ENCODE peak calls at places on chromosomes 13 and 19, in ten cellular contexts. W is B cell; D is tibial artery; Z is heart right ventricle; U is CD8-positive, alpha-beta T cell; X is BJ; J is neural progenitor cell; G is natural killer cell; L is AG09309; I is GM23338. A is an unnamed sample.

GRCh38 chr19:13044160-13044853 is 49.0 kb downstream of the NFIX start:
- DNase-seq in Z (peak), U (peak), D (no peak), J (no peak), I (no peak), G (peak), W (no peak), L (no peak), X (no peak), A (no peak)

GRCh38 chr13:70668293-70668692 is 560.0 kb upstream of the KLHL1 start:
- DNase-seq in X (no peak), U (no peak), G (no peak), Z (no peak), D (no peak), J (peak), L (no peak), I (peak), W (no peak), A (no peak)

GRCh38 chr13:33284916-33285315 is 639 bp downstream of the STARD13 start:
- DNase-seq in D (no peak), X (no peak), I (no peak), W (no peak), L (no peak), J (no peak), U (no peak), G (no peak), Z (no peak), A (no peak)

GRCh38 chr13:32453981-32454380 is 26.1 kb upstream of the N4BP2L1 start:
- DNase-seq in I (no peak), G (no peak), X (no peak), U (no peak), J (no peak), W (no peak), D (no peak), L (no peak), Z (no peak), A (no peak)

GRCh38 chr19:6478815-6479214 is 2.8 kb downstream of the DENND1C start:
- DNase-seq in G (no peak), Z (no peak), W (no peak), J (no peak), D (no peak), I (no peak), X (no peak), U (no peak), L (no peak), A (no peak)

GRCh38 chr19:35095667-35096368 is 19.8 kb upstream of the FXYD3 start:
- DNase-seq in D (no peak), X (no peak), Z (no peak), U (no peak), I (no peak), J (no peak), L (no peak), G (no peak), W (no peak), A (no peak)

GRCh38 chr13:101511766-101512165 is 59.3 kb downstream of the ITGBL1 start:
- DNase-seq in I (no peak), Z (no peak), X (no peak), L (no peak), U (no peak), J (no peak), G (no peak), D (no peak), W (no peak), A (no peak)

GRCh38 chr19:40599331-40600085 is 1.7 kb upstream of the LTBP4 start:
- DNase-seq in G (no peak), L (no peak), Z (peak), X (no peak), D (peak), J (peak), U (no peak), I (peak), W (no peak), A (no peak)

GRCh38 chr13:63741029-63741813 is 2325.6 kb upstream of the PCDH20 start:
- DNase-seq in D (peak), L (no peak), W (no peak), G (no peak), X (no peak), J (no peak), Z (no peak), U (no peak), I (no peak), A (no peak)

GRCh38 chr13:60396783-60397692 is at the start of gene TDRD3:
- DNase-seq in L (peak), W (peak), U (peak), D (peak), X (peak), J (peak), I (peak), Z (peak), G (peak), A (peak)

GRCh38 chr13:43908156-43909126 is 28.7 kb downstream of the LACC1 start:
- DNase-seq in Z (no peak), D (no peak), L (no peak), G (no peak), I (peak), J (peak), X (no peak), W (no peak), U (peak), A (no peak)

GRCh38 chr13:94416454-94417080 is 62.9 kb downstream of the DCT start:
- DNase-seq in D (no peak), X (no peak), L (no peak), U (no peak), J (peak), G (no peak), W (no peak), I (peak), Z (no peak), A (no peak)

GRCh38 chr19:51024924-51025323 is 1.5 kb downstream of the KLK11 start:
- DNase-seq in J (no peak), I (no peak), G (no peak), X (no peak), L (no peak), W (no peak), U (no peak), Z (no peak), D (no peak), A (no peak)

GRCh38 chr19:55454787-55455243 is 6.6 kb downstream of the ISOC2 start:
- DNase-seq in X (no peak), I (peak), L (no peak), W (peak), D (no peak), J (peak), Z (peak), G (no peak), U (peak), A (no peak)

GRCh38 chr19:49231804-49232203 is 74.2 kb downstream of the TRPM4 start:
- DNase-seq in W (no peak), G (no peak), I (no peak), Z (no peak), D (no peak), L (no peak), U (no peak), J (no peak), X (no peak), A (no peak)

GRCh38 chr19:41936416-41936850 is 8.2 kb upstream of the ERFL start:
- DNase-seq in D (no peak), W (no peak), X (no peak), L (no peak), G (no peak), Z (no peak), I (no peak), U (peak), J (no peak), A (no peak)

GRCh38 chr13:109735567-109735966 is 50.8 kb downstream of the IRS2 start:
- DNase-seq in I (no peak), D (no peak), Z (no peak), G (no peak), J (no peak), X (no peak), W (no peak), U (no peak), L (no peak), A (no peak)

GRCh38 chr19:35739275-35740107 is 2.8 kb downstream of the IGFLR1 start:
- DNase-seq in W (peak), L (no peak), X (no peak), J (no peak), D (no peak), Z (no peak), U (no peak), I (peak), G (no peak), A (no peak)

GRCh38 chr19:47187797-47188196 is 43.2 kb downstream of the BBC3 start:
- DNase-seq in G (no peak), Z (no peak), L (no peak), W (no peak), X (no peak), D (no peak), I (no peak), U (no peak), J (no peak), A (no peak)

DNA sequence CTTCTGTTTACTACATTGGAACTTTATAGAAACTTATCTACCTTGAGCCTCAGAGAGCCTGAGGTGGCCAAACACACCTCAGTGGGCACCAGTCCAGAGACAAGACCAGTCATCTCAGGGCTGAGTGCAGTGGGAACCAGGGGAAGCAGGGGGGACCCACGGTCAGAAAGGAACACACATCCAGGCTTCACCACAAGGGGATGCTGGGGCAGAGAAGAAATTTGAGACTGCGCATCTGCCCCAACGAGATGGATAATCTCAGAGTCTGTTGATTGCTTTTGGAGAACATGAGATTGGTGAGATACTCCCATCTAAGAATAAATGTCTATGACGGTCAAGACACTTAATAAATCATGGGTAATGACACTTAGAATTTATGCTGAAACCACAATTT is 98.7 kb downstream of the DOCK9 start:
- DNase-seq in I (no peak), W (no peak), U (no peak), D (no peak), X (no peak), L (no peak), J (no peak), Z (no peak), G (no peak), A (no peak)
- TF ChIP-seq CTCF in I (peak), W (no peak), U (no peak), D (no peak), X (no peak), L (no peak), J (no peak), Z (no peak), G (no peak), A (no peak)

GRCh38 chr19:4297901-4298771 is 4.1 kb downstream of the TMIGD2 start:
- DNase-seq in W (no peak), Z (no peak), U (no peak), J (peak), L (no peak), I (peak), D (no peak), X (no peak), G (no peak), A (no peak)
- TF ChIP-seq CTCF in W (no peak), Z (no peak), U (no peak), J (peak), L (no peak), I (peak), D (no peak), X (no peak), G (no peak), A (no peak)

GRCh38 chr13:24557121-24557520 is 44.5 kb upstream of the PARP4 start:
- DNase-seq in X (no peak), U (no peak), G (no peak), I (no peak), Z (no peak), J (no peak), L (no peak), W (no peak), D (no peak), A (no peak)
- TF ChIP-seq CTCF in X (no peak), U (no peak), G (no peak), I (no peak), Z (no peak), J (no peak), L (no peak), W (no peak), D (no peak), A (no peak)

GRCh38 chr19:33246729-33247440 is 21.2 kb upstream of the SLC7A10 start:
- DNase-seq in J (no peak), I (no peak), U (no peak), Z (no peak), D (no peak), W (no peak), L (no peak), G (no peak), X (no peak), A (no peak)

GRCh38 chr19:33247441-33247819 is 21.8 kb upstream of the SLC7A10 start:
- DNase-seq in D (no peak), L (no peak), G (no peak), J (no peak), W (no peak), U (no peak), Z (no peak), X (no peak), I (no peak), A (no peak)

GRCh38 chr19:33248553-33248953 is 22.9 kb upstream of the SLC7A10 start:
- DNase-seq in G (no peak), L (no peak), Z (no peak), J (no peak), X (no peak), I (no peak), D (no peak), U (no peak), W (no peak), A (no peak)

GRCh38 chr19:33248104-33248503 is 22.5 kb upstream of the SLC7A10 start:
- DNase-seq in L (no peak), D (no peak), U (no peak), W (no peak), X (no peak), G (no peak), Z (no peak), I (no peak), J (no peak), A (no peak)

DNA sequence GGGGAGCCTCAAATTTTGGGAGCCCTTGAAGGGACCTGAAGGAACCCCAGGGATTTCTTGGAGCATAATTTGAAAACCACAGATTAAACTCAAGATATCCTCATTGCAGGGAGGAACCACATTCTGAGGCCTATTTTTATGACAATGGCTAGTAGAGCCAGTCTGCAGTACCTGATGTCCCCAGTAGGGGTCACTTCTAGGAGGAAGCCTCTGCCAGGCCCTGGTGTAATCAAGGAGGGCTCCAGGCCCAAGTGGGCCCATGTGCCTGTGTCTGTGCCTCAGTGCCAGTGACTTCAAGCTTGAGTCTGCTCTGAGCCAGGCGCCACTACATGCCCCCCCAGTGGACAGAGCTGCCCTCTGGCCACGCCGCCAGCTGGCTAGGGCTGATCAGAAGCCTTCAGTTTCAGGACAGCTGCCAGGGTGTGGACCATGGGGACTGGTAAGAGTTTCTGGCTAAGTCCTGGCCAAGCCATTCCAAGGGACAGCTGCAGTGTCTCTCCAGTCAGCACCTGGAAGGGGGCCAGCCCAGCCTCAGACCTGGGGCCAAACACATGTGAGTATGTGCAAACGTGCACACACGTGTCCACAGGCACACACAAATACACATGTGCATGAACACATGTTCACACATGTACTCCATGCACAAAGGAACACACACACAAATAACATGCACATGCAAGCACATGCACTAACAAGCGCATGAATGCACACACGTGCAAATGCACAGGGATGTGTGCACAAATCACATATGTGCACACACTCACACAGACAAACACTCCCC is 20.5 kb upstream of the SLC7A10 start:
- DNase-seq in X (no peak), L (no peak), U (no peak), W (no peak), J (no peak), Z (peak), I (peak), D (no peak), G (no peak), A (no peak)
- TF ChIP-seq CTCF in X (peak), L (peak), U (no peak), W (peak), J (peak), Z (peak), I (peak), D (peak), G (peak), A (peak)

A was measured in AG09319.